ENCODE peak calls at places on chromosomes 1 and 21, in seven cellular contexts. One of them, this sample, is unnamed.

GRCh38 chr1:27656157-27656893 is 15.7 kb downstream of the IFI6 start:
- DNase-seq in spleen: peak; percentile 69
- DNase-seq in GM23338: peak; percentile 91
- DNase-seq in kidney epithelial cell: no peak
- DNase-seq in HepG2: no peak
- DNase-seq in H9: peak; percentile 89
- DNase-seq in astrocyte: peak; percentile 63
- DNase-seq in this sample: no peak

GRCh38 chr21:42096593-42096992 is 25.5 kb downstream of the UMODL1 start:
- DNase-seq in HepG2: no peak
- DNase-seq in kidney epithelial cell: no peak
- DNase-seq in astrocyte: no peak
- DNase-seq in spleen: no peak
- DNase-seq in GM23338: no peak
- DNase-seq in H9: no peak
- DNase-seq in this sample: no peak

GRCh38 chr1:245383396-245384330 is 228.9 kb downstream of the KIF26B start:
- DNase-seq in astrocyte: no peak
- DNase-seq in GM23338: peak; percentile 41
- DNase-seq in H9: no peak
- DNase-seq in spleen: no peak
- DNase-seq in kidney epithelial cell: no peak
- DNase-seq in HepG2: no peak
- DNase-seq in this sample: no peak

GRCh38 chr21:35607406-35607805 is 452.9 kb downstream of the SETD4 start:
- DNase-seq in spleen: no peak
- DNase-seq in kidney epithelial cell: no peak
- DNase-seq in HepG2: no peak
- DNase-seq in H9: no peak
- DNase-seq in astrocyte: no peak
- DNase-seq in GM23338: no peak
- DNase-seq in this sample: no peak

GRCh38 chr21:44741921-44742320 is 30.5 kb upstream of the TSPEAR start:
- DNase-seq in GM23338: no peak
- DNase-seq in astrocyte: no peak
- DNase-seq in H9: peak; percentile 1
- DNase-seq in HepG2: no peak
- DNase-seq in spleen: no peak
- DNase-seq in kidney epithelial cell: no peak
- DNase-seq in this sample: no peak

GRCh38 chr1:16189003-16189402 is 23.4 kb downstream of the ARHGEF19 start:
- DNase-seq in kidney epithelial cell: no peak
- DNase-seq in GM23338: no peak
- DNase-seq in HepG2: no peak
- DNase-seq in astrocyte: no peak
- DNase-seq in spleen: no peak
- DNase-seq in H9: no peak
- DNase-seq in this sample: no peak

GRCh38 chr1:86841120-86841519 is 72.8 kb downstream of the SELENOF start:
- DNase-seq in HepG2: no peak
- DNase-seq in kidney epithelial cell: no peak
- DNase-seq in spleen: no peak
- DNase-seq in H9: no peak
- DNase-seq in GM23338: no peak
- DNase-seq in astrocyte: no peak
- DNase-seq in this sample: no peak

GRCh38 chr21:46048926-46049889 is 48.7 kb upstream of the COL6A2 start:
- DNase-seq in HepG2: no peak
- DNase-seq in astrocyte: peak; percentile 100
- DNase-seq in kidney epithelial cell: no peak
- DNase-seq in spleen: no peak
- DNase-seq in GM23338: peak; percentile 46
- DNase-seq in H9: peak; percentile 59
- DNase-seq in this sample: peak; percentile 92

GRCh38 chr21:42567861-42568260 is 54.2 kb downstream of the SLC37A1 start:
- DNase-seq in H9: no peak
- DNase-seq in HepG2: no peak
- DNase-seq in GM23338: no peak
- DNase-seq in spleen: peak; percentile 62
- DNase-seq in kidney epithelial cell: no peak
- DNase-seq in astrocyte: no peak
- DNase-seq in this sample: no peak

GRCh38 chr1:169081503-169082123 is 24.9 kb upstream of the ATP1B1 start:
- DNase-seq in kidney epithelial cell: no peak
- DNase-seq in GM23338: no peak
- DNase-seq in astrocyte: no peak
- DNase-seq in HepG2: no peak
- DNase-seq in H9: no peak
- DNase-seq in spleen: no peak
- DNase-seq in this sample: no peak

GRCh38 chr1:41678141-41678878 is 193.8 kb upstream of the EDN2 start:
- DNase-seq in GM23338: no peak
- DNase-seq in astrocyte: peak; percentile 92
- DNase-seq in spleen: peak; percentile 74
- DNase-seq in kidney epithelial cell: no peak
- DNase-seq in HepG2: no peak
- DNase-seq in H9: no peak
- DNase-seq in this sample: no peak

GRCh38 chr1:228691926-228692325 is 43.4 kb upstream of the RHOU start:
- DNase-seq in spleen: no peak
- DNase-seq in GM23338: peak; percentile 71
- DNase-seq in kidney epithelial cell: peak; percentile 10
- DNase-seq in astrocyte: peak; percentile 19
- DNase-seq in HepG2: peak; percentile 72
- DNase-seq in H9: no peak
- DNase-seq in this sample: no peak

GRCh38 chr1:30684881-30685795 is 38.2 kb downstream of the MATN1 start:
- DNase-seq in astrocyte: no peak
- DNase-seq in spleen: no peak
- DNase-seq in H9: peak; percentile 100
- DNase-seq in GM23338: peak; percentile 99
- DNase-seq in kidney epithelial cell: no peak
- DNase-seq in HepG2: peak; percentile 78
- DNase-seq in this sample: no peak

GRCh38 chr1:188986751-188987417 is 1490.8 kb downstream of the BRINP3 start:
- DNase-seq in kidney epithelial cell: no peak
- DNase-seq in H9: peak; percentile 30
- DNase-seq in HepG2: no peak
- DNase-seq in astrocyte: no peak
- DNase-seq in GM23338: no peak
- DNase-seq in spleen: no peak
- DNase-seq in this sample: no peak

GRCh38 chr1:38486115-38486514 is 373.5 kb downstream of the RRAGC start:
- DNase-seq in H9: no peak
- DNase-seq in spleen: no peak
- DNase-seq in GM23338: no peak
- DNase-seq in kidney epithelial cell: no peak
- DNase-seq in astrocyte: no peak
- DNase-seq in HepG2: no peak
- DNase-seq in this sample: peak; percentile 93

GRCh38 chr21:22476726-22477646 is 1478.8 kb downstream of the NCAM2 start:
- DNase-seq in spleen: no peak
- DNase-seq in H9: peak; percentile 32
- DNase-seq in kidney epithelial cell: no peak
- DNase-seq in GM23338: peak; percentile 20
- DNase-seq in HepG2: no peak
- DNase-seq in astrocyte: no peak
- DNase-seq in this sample: no peak

GRCh38 chr1:85850238-85850637 is 142.0 kb upstream of the ZNHIT6 start:
- DNase-seq in H9: no peak
- DNase-seq in HepG2: peak; percentile 1
- DNase-seq in astrocyte: peak; percentile 96
- DNase-seq in spleen: no peak
- DNase-seq in kidney epithelial cell: peak; percentile 89
- DNase-seq in GM23338: peak; percentile 6
- DNase-seq in this sample: no peak

GRCh38 chr21:44542716-44543115 is 2.7 kb upstream of the KRTAP10-1 start:
- DNase-seq in HepG2: no peak
- DNase-seq in spleen: no peak
- DNase-seq in kidney epithelial cell: no peak
- DNase-seq in H9: no peak
- DNase-seq in GM23338: no peak
- DNase-seq in astrocyte: no peak
- DNase-seq in this sample: no peak

GRCh38 chr1:32742132-32742947 is 39.8 kb upstream of the SYNC start:
- DNase-seq in spleen: no peak
- DNase-seq in H9: peak; percentile 75
- DNase-seq in GM23338: peak; percentile 72
- DNase-seq in kidney epithelial cell: no peak
- DNase-seq in astrocyte: no peak
- DNase-seq in HepG2: peak; percentile 48
- DNase-seq in this sample: no peak

GRCh38 chr1:115976062-115976899 is at the start of gene SLC22A15:
- DNase-seq in GM23338: peak; percentile 78
- DNase-seq in kidney epithelial cell: no peak
- DNase-seq in astrocyte: peak; percentile 1
- DNase-seq in spleen: peak; percentile 94
- DNase-seq in HepG2: no peak
- DNase-seq in H9: peak; percentile 72
- DNase-seq in this sample: no peak

GRCh38 chr1:12658531-12659453 is 14.9 kb downstream of the AADACL4 start:
- DNase-seq in astrocyte: peak; percentile 39
- DNase-seq in kidney epithelial cell: no peak
- DNase-seq in GM23338: peak; percentile 93
- DNase-seq in H9: peak; percentile 79
- DNase-seq in HepG2: peak; percentile 83
- DNase-seq in spleen: peak; percentile 83
- DNase-seq in this sample: no peak

GRCh38 chr21:39055167-39055767 is 128.0 kb downstream of the PSMG1 start:
- DNase-seq in H9: no peak
- DNase-seq in kidney epithelial cell: no peak
- DNase-seq in astrocyte: no peak
- DNase-seq in spleen: no peak
- DNase-seq in HepG2: no peak
- DNase-seq in GM23338: no peak
- DNase-seq in this sample: peak; percentile 37

GRCh38 chr1:208369658-208370057 is 125.5 kb upstream of the PLXNA2 start:
- DNase-seq in kidney epithelial cell: no peak
- DNase-seq in H9: no peak
- DNase-seq in GM23338: no peak
- DNase-seq in spleen: no peak
- DNase-seq in astrocyte: no peak
- DNase-seq in HepG2: no peak
- DNase-seq in this sample: no peak

GRCh38 chr1:160400646-160401486 is 502 bp downstream of the VANGL2 start:
- DNase-seq in HepG2: no peak
- DNase-seq in kidney epithelial cell: no peak
- DNase-seq in GM23338: peak; percentile 82
- DNase-seq in astrocyte: no peak
- DNase-seq in spleen: no peak
- DNase-seq in H9: peak; percentile 45
- DNase-seq in this sample: no peak

GRCh38 chr1:222099746-222100145 is 357.9 kb upstream of the DUSP10 start:
- DNase-seq in astrocyte: no peak
- DNase-seq in HepG2: peak; percentile 3
- DNase-seq in GM23338: no peak
- DNase-seq in kidney epithelial cell: no peak
- DNase-seq in spleen: no peak
- DNase-seq in H9: no peak
- DNase-seq in this sample: no peak

GRCh38 chr1:43776043-43776761 is 68.9 kb downstream of the ST3GAL3 start:
- DNase-seq in kidney epithelial cell: no peak
- DNase-seq in astrocyte: peak; percentile 63
- DNase-seq in GM23338: no peak
- DNase-seq in spleen: no peak
- DNase-seq in H9: no peak
- DNase-seq in HepG2: no peak
- DNase-seq in this sample: no peak
- TF ChIP-seq CTCF in kidney epithelial cell: no peak
- TF ChIP-seq CTCF in astrocyte: no peak
- TF ChIP-seq CTCF in GM23338: no peak
- TF ChIP-seq CTCF in spleen: no peak
- TF ChIP-seq CTCF in H9: no peak
- TF ChIP-seq CTCF in HepG2: no peak
- TF ChIP-seq CTCF in this sample: no peak

GRCh38 chr1:68049941-68050878 is at the start of gene DIRAS3:
- DNase-seq in GM23338: peak; percentile 44
- DNase-seq in astrocyte: peak; percentile 73
- DNase-seq in kidney epithelial cell: no peak
- DNase-seq in spleen: peak; percentile 51
- DNase-seq in H9: no peak
- DNase-seq in HepG2: no peak
- DNase-seq in this sample: no peak
- H3K27me3 ChIP-seq in GM23338: peaks cover 40% of the 10 kb centered on the region
- H3K27me3 ChIP-seq in astrocyte: no peaks in the 10 kb centered on the region
- H3K27me3 ChIP-seq in kidney epithelial cell: no peaks in the 10 kb centered on the region
- H3K27me3 ChIP-seq in spleen: peaks cover 13% of the 10 kb centered on the region
- H3K27me3 ChIP-seq in H9: peaks cover 9% of the 10 kb centered on the region
- H3K27me3 ChIP-seq in HepG2: peaks cover 1% of the 10 kb centered on the region
- H3K27me3 ChIP-seq in this sample: no peaks in the 10 kb centered on the region

DNA sequence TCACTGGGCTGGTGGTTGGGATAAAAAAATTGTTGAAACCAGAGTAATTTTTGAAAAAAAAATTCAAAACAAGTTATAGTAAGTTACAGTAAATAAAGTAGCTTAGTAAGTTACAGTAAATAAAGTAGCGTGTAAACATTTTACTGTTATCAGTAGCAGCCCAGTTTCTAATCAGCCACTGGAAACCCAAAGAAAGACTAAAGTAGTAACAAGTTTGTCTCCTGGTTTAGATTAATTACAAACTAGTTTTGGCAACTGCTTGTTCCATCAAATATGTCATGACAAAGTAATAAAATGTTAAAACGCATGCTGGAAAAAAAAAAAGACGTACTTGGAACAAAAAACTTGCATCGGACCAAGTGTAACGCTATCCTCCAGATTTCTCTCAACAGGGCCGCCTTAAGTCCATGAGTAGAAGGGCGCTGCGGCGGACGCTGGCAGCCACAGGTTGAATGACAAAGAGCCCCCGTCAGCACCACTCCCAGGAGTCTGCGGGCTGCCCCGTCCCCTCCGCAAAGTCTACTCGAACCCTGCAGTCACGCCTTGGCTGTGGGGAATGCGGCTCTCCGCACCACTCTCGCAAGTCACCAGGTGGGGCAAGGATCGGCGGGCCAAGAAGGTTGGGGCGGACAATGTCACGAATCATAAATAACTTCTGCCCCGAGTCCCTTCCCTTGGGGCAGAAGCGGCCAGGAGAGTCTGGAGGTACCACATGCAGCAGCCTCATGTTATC is 885 bp downstream of the SLC16A1 start:
- DNase-seq in spleen: peak; percentile 87
- DNase-seq in kidney epithelial cell: no peak
- DNase-seq in GM23338: peak; percentile 90
- DNase-seq in H9: peak; percentile 87
- DNase-seq in astrocyte: peak; percentile 62
- DNase-seq in HepG2: peak; percentile 61
- DNase-seq in this sample: peak; percentile 88
- TF ChIP-seq CTCF in spleen: no peak
- TF ChIP-seq CTCF in kidney epithelial cell: no peak
- TF ChIP-seq CTCF in GM23338: peak; percentile 2
- TF ChIP-seq CTCF in H9: no peak
- TF ChIP-seq CTCF in astrocyte: no peak
- TF ChIP-seq CTCF in HepG2: no peak
- TF ChIP-seq CTCF in this sample: no peak

DNA sequence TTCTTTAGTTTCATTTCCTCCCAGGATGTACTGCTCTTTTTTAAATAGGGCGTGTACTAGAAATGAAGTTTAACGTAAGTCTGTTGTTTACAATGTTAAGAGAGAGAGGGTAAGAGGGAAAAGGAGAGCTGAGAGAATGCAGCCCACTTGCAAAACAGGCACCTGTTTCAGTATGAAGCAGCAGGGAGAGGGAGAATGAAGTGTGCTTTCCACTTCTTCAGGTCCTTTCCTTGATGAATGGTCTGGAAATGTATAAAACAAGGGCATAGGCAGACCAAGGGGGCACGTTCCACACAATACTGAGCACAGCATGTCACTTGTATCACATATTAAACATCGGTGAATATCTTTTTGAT is 2.0 kb downstream of the KCNA3 start:
- DNase-seq in kidney epithelial cell: no peak
- DNase-seq in GM23338: no peak
- DNase-seq in H9: no peak
- DNase-seq in spleen: no peak
- DNase-seq in astrocyte: no peak
- DNase-seq in HepG2: no peak
- DNase-seq in this sample: no peak
- H3K27me3 ChIP-seq in kidney epithelial cell: peaks cover 34% of the 10 kb centered on the region
- H3K27me3 ChIP-seq in GM23338: peaks cover 58% of the 10 kb centered on the region
- H3K27me3 ChIP-seq in H9: peaks cover 30% of the 10 kb centered on the region
- H3K27me3 ChIP-seq in spleen: peaks cover 39% of the 10 kb centered on the region
- H3K27me3 ChIP-seq in astrocyte: peaks cover 47% of the 10 kb centered on the region
- H3K27me3 ChIP-seq in HepG2: no peaks in the 10 kb centered on the region
- H3K27me3 ChIP-seq in this sample: peaks cover 13% of the 10 kb centered on the region

This sample was measured in vagina.